ENCODE peak calls at places on chromosomes 3 and 15, in seven cellular contexts. One of them, this sample, is unnamed.

GRCh38 chr15:73944161-73945099 is 18.2 kb downstream of the LOXL1 start:
- DNase-seq in H1: no peak
- DNase-seq in SK-N-SH: peak; percentile 86
- DNase-seq in HCT116: no peak
- DNase-seq in HepG2: no peak
- DNase-seq in K562: no peak
- DNase-seq in GM12878: no peak
- DNase-seq in this sample: no peak

GRCh38 chr3:38549082-38549481 is 52.9 kb downstream of the EXOG start:
- DNase-seq in H1: no peak
- DNase-seq in HCT116: no peak
- DNase-seq in SK-N-SH: no peak
- DNase-seq in HepG2: no peak
- DNase-seq in GM12878: no peak
- DNase-seq in K562: no peak
- DNase-seq in this sample: no peak

GRCh38 chr15:101140697-101141065 is 111.2 kb downstream of the CHSY1 start:
- DNase-seq in HepG2: no peak
- DNase-seq in HCT116: no peak
- DNase-seq in H1: no peak
- DNase-seq in SK-N-SH: no peak
- DNase-seq in GM12878: no peak
- DNase-seq in K562: no peak
- DNase-seq in this sample: no peak

GRCh38 chr3:4426782-4427344 is 40.2 kb downstream of the SUMF1 start:
- DNase-seq in SK-N-SH: peak; percentile 61
- DNase-seq in HepG2: peak; percentile 89
- DNase-seq in HCT116: peak; percentile 3
- DNase-seq in K562: no peak
- DNase-seq in H1: no peak
- DNase-seq in GM12878: peak; percentile 91
- DNase-seq in this sample: peak; percentile 23

GRCh38 chr3:195247863-195248189 is 23.1 kb downstream of the XXYLT1 start:
- DNase-seq in HepG2: no peak
- DNase-seq in H1: no peak
- DNase-seq in SK-N-SH: no peak
- DNase-seq in GM12878: no peak
- DNase-seq in HCT116: no peak
- DNase-seq in K562: no peak
- DNase-seq in this sample: no peak

GRCh38 chr3:124792341-124793034 is 62.2 kb downstream of the UMPS start:
- DNase-seq in H1: no peak
- DNase-seq in HepG2: no peak
- DNase-seq in SK-N-SH: no peak
- DNase-seq in K562: no peak
- DNase-seq in HCT116: no peak
- DNase-seq in GM12878: no peak
- DNase-seq in this sample: no peak

GRCh38 chr15:58378241-58379085 is 53.3 kb upstream of the LIPC start:
- DNase-seq in H1: no peak
- DNase-seq in HCT116: no peak
- DNase-seq in HepG2: no peak
- DNase-seq in GM12878: no peak
- DNase-seq in K562: no peak
- DNase-seq in SK-N-SH: no peak
- DNase-seq in this sample: no peak

GRCh38 chr3:141308588-141309218 is 59.6 kb upstream of the ZBTB38 start:
- DNase-seq in SK-N-SH: peak; percentile 33
- DNase-seq in HepG2: peak; percentile 80
- DNase-seq in HCT116: peak; percentile 79
- DNase-seq in K562: peak; percentile 68
- DNase-seq in H1: peak; percentile 84
- DNase-seq in GM12878: no peak
- DNase-seq in this sample: peak; percentile 89

GRCh38 chr3:113546414-113546893 is 14.1 kb downstream of the SIDT1 start:
- DNase-seq in GM12878: peak; percentile 57
- DNase-seq in H1: no peak
- DNase-seq in K562: no peak
- DNase-seq in SK-N-SH: no peak
- DNase-seq in HepG2: no peak
- DNase-seq in HCT116: no peak
- DNase-seq in this sample: no peak

GRCh38 chr3:193507566-193507965 is 47.1 kb downstream of the ATP13A4 start:
- DNase-seq in K562: no peak
- DNase-seq in HCT116: no peak
- DNase-seq in GM12878: no peak
- DNase-seq in SK-N-SH: no peak
- DNase-seq in H1: no peak
- DNase-seq in HepG2: no peak
- DNase-seq in this sample: no peak

GRCh38 chr3:151037746-151038145 is 47.7 kb upstream of the MED12L start:
- DNase-seq in HepG2: no peak
- DNase-seq in K562: no peak
- DNase-seq in H1: no peak
- DNase-seq in HCT116: peak; percentile 4
- DNase-seq in SK-N-SH: no peak
- DNase-seq in GM12878: no peak
- DNase-seq in this sample: no peak

GRCh38 chr3:10195692-10196091 is 31.0 kb downstream of the IRAK2 start:
- DNase-seq in SK-N-SH: no peak
- DNase-seq in H1: no peak
- DNase-seq in GM12878: no peak
- DNase-seq in HCT116: no peak
- DNase-seq in HepG2: no peak
- DNase-seq in K562: no peak
- DNase-seq in this sample: no peak

GRCh38 chr3:43013743-43014155 is 34.6 kb downstream of the GASK1A start:
- DNase-seq in HCT116: no peak
- DNase-seq in HepG2: no peak
- DNase-seq in K562: no peak
- DNase-seq in GM12878: no peak
- DNase-seq in SK-N-SH: no peak
- DNase-seq in H1: no peak
- DNase-seq in this sample: no peak

GRCh38 chr3:181752202-181752671 is 40.5 kb downstream of the SOX2 start:
- DNase-seq in HCT116: no peak
- DNase-seq in K562: no peak
- DNase-seq in SK-N-SH: peak; percentile 63
- DNase-seq in H1: no peak
- DNase-seq in HepG2: no peak
- DNase-seq in GM12878: no peak
- DNase-seq in this sample: no peak

GRCh38 chr15:85498471-85498870 is 118.1 kb downstream of the AKAP13 start:
- DNase-seq in HCT116: no peak
- DNase-seq in H1: no peak
- DNase-seq in SK-N-SH: no peak
- DNase-seq in HepG2: no peak
- DNase-seq in K562: no peak
- DNase-seq in GM12878: no peak
- DNase-seq in this sample: no peak

GRCh38 chr15:40853241-40853890 is 9.5 kb downstream of the SPINT1 start:
- DNase-seq in HepG2: no peak
- DNase-seq in H1: no peak
- DNase-seq in SK-N-SH: no peak
- DNase-seq in GM12878: no peak
- DNase-seq in K562: no peak
- DNase-seq in HCT116: no peak
- DNase-seq in this sample: no peak

GRCh38 chr3:15558581-15558980 is 37.1 kb upstream of the COLQ start:
- DNase-seq in HepG2: no peak
- DNase-seq in SK-N-SH: no peak
- DNase-seq in K562: no peak
- DNase-seq in GM12878: no peak
- DNase-seq in H1: no peak
- DNase-seq in HCT116: no peak
- DNase-seq in this sample: no peak

GRCh38 chr3:89184596-89184995 is 77.2 kb downstream of the EPHA3 start:
- DNase-seq in K562: no peak
- DNase-seq in HepG2: no peak
- DNase-seq in HCT116: no peak
- DNase-seq in SK-N-SH: no peak
- DNase-seq in GM12878: no peak
- DNase-seq in H1: no peak
- DNase-seq in this sample: no peak

GRCh38 chr3:52315006-52315405 is 1.1 kb upstream of the DNAH1 start:
- DNase-seq in K562: no peak
- DNase-seq in HepG2: no peak
- DNase-seq in GM12878: no peak
- DNase-seq in H1: no peak
- DNase-seq in HCT116: no peak
- DNase-seq in SK-N-SH: no peak
- DNase-seq in this sample: no peak

GRCh38 chr3:113662824-113663223 is 33.6 kb downstream of the USF3 start:
- DNase-seq in HepG2: peak; percentile 46
- DNase-seq in HCT116: no peak
- DNase-seq in K562: no peak
- DNase-seq in SK-N-SH: no peak
- DNase-seq in GM12878: no peak
- DNase-seq in H1: no peak
- DNase-seq in this sample: no peak

DNA sequence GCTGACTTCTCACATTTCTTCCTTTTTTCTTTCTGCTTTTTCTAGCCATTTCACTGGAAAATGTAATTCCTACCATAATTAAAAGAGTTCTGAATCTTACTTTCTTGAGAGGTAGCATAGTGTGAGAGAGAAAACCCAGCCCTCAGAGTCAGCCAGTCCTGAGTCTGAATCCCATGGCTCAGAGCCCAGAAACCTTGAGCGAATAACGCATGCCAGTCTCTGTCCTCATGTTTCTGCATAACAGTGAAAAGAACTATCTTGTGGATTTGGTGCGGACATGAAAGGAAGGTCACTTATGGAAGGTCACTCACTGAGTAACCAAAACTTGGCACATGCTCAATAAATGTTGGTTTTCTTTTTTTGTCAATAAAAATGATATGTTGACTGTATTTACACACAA is 29.3 kb upstream of the SLCO3A1 start:
- DNase-seq in HCT116: no peak
- DNase-seq in H1: no peak
- DNase-seq in GM12878: no peak
- DNase-seq in SK-N-SH: no peak
- DNase-seq in HepG2: no peak
- DNase-seq in K562: no peak
- DNase-seq in this sample: no peak
- TF ChIP-seq JUND in HCT116: no peak
- TF ChIP-seq JUND in H1: no peak
- TF ChIP-seq JUND in GM12878: no peak
- TF ChIP-seq JUND in SK-N-SH: no peak
- TF ChIP-seq JUND in HepG2: no peak
- TF ChIP-seq JUND in K562: no peak
- TF ChIP-seq JUND in this sample: no peak

GRCh38 chr15:51912528-51912927 is 59.0 kb downstream of the LEO1 start:
- DNase-seq in HepG2: peak; percentile 83
- DNase-seq in GM12878: no peak
- DNase-seq in H1: no peak
- DNase-seq in K562: no peak
- DNase-seq in SK-N-SH: no peak
- DNase-seq in HCT116: no peak
- DNase-seq in this sample: no peak

DNA sequence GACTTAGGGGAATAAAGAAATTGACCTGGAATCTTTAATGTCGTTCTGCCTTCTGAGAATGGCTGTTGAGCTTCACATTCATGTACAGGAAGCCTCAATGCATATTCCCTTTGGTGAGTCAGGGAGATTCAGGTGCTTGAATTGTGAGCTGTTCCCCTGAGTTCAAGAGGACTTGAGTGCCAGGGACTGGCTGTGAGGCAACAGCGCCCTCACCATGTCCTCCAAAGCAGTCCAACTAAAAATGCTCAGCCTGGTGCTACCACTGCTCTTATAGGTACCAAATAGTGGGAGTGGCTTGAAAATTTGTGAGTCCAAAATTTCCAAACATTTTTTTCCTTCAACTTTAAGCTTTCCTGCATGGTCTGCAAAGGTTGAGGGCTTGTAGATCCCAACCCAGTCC is 54.1 kb downstream of the LEO1 start:
- DNase-seq in H1: no peak
- DNase-seq in HepG2: peak; percentile 50
- DNase-seq in SK-N-SH: peak; percentile 15
- DNase-seq in HCT116: peak; percentile 64
- DNase-seq in GM12878: no peak
- DNase-seq in K562: peak; percentile 17
- DNase-seq in this sample: peak; percentile 72
- TF ChIP-seq JUND in H1: no peak
- TF ChIP-seq JUND in HepG2: no peak
- TF ChIP-seq JUND in SK-N-SH: no peak
- TF ChIP-seq JUND in HCT116: no peak
- TF ChIP-seq JUND in GM12878: no peak
- TF ChIP-seq JUND in K562: no peak
- TF ChIP-seq JUND in this sample: no peak

GRCh38 chr3:17192995-17193394 is 308.2 kb downstream of the PLCL2 start:
- DNase-seq in GM12878: no peak
- DNase-seq in H1: no peak
- DNase-seq in K562: no peak
- DNase-seq in SK-N-SH: no peak
- DNase-seq in HepG2: no peak
- DNase-seq in HCT116: no peak
- DNase-seq in this sample: no peak

GRCh38 chr3:17190353-17191078 is 305.8 kb downstream of the PLCL2 start:
- DNase-seq in SK-N-SH: no peak
- DNase-seq in HCT116: no peak
- DNase-seq in K562: no peak
- DNase-seq in HepG2: no peak
- DNase-seq in H1: no peak
- DNase-seq in GM12878: no peak
- DNase-seq in this sample: no peak

GRCh38 chr3:17194116-17194515 is 309.4 kb downstream of the PLCL2 start:
- DNase-seq in SK-N-SH: no peak
- DNase-seq in H1: no peak
- DNase-seq in GM12878: no peak
- DNase-seq in K562: no peak
- DNase-seq in HCT116: no peak
- DNase-seq in HepG2: no peak
- DNase-seq in this sample: no peak

GRCh38 chr3:17195856-17196604 is 311.3 kb downstream of the PLCL2 start:
- DNase-seq in GM12878: peak; percentile 83
- DNase-seq in H1: no peak
- DNase-seq in HepG2: no peak
- DNase-seq in HCT116: no peak
- DNase-seq in SK-N-SH: no peak
- DNase-seq in K562: no peak
- DNase-seq in this sample: no peak

DNA sequence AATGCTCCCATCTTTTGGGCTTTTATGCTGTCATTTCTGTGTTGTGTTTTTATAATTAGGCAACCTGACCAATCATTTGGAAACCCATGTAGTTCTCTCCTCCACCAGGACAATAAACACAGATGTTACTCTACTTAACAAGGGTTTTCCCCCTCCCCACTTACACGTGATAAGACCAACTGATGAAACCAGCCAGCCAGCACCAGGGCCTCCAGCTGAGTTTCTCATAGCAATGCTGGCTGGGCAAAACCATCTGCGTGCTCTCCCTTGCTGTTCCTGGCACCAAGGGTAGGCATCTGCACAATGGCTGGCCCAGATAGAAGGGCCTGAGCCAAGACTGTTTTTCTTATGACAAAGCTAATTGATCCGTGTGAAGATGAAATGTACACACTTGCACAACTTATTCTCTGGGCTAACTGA is 310.4 kb downstream of the PLCL2 start:
- DNase-seq in HCT116: no peak
- DNase-seq in HepG2: no peak
- DNase-seq in H1: no peak
- DNase-seq in GM12878: peak; percentile 79
- DNase-seq in SK-N-SH: no peak
- DNase-seq in K562: no peak
- DNase-seq in this sample: no peak
- TF ChIP-seq JUND in HCT116: no peak
- TF ChIP-seq JUND in HepG2: no peak
- TF ChIP-seq JUND in H1: no peak
- TF ChIP-seq JUND in GM12878: no peak
- TF ChIP-seq JUND in SK-N-SH: no peak
- TF ChIP-seq JUND in K562: no peak
- TF ChIP-seq JUND in this sample: no peak

GRCh38 chr3:8500208-8500961 is 1.2 kb upstream of the LMCD1 start:
- DNase-seq in HepG2: peak; percentile 87
- DNase-seq in H1: no peak
- DNase-seq in K562: no peak
- DNase-seq in SK-N-SH: peak; percentile 65
- DNase-seq in HCT116: no peak
- DNase-seq in GM12878: no peak
- DNase-seq in this sample: peak; percentile 98
- TF ChIP-seq JUND in HepG2: no peak
- TF ChIP-seq JUND in H1: no peak
- TF ChIP-seq JUND in K562: no peak
- TF ChIP-seq JUND in SK-N-SH: no peak
- TF ChIP-seq JUND in HCT116: no peak
- TF ChIP-seq JUND in GM12878: no peak
- TF ChIP-seq JUND in this sample: peak; percentile 62

This sample was measured in T47D.